ENCODE peak calls at places on chromosomes 2 and 18, in eight cellular contexts. O is fibroblast of lung, V is left ventricle myocardium inferior, T is astrocyte of the spinal cord, B is foreskin fibroblast, N is GM12865, K is hepatocyte, S is Peyer's patch. H is an unnamed sample.

GRCh38 chr2:17918789-17919188 is 40.3 kb downstream of the KCNS3 start:
- DNase-seq in O (no peak), V (no peak), T (peak; percentile 24), B (no peak), N (no peak), K (peak; percentile 53), S (no peak), H (no peak)

GRCh38 chr2:190717764-190718651 is 69.1 kb downstream of the NAB1 start:
- DNase-seq in O (no peak), V (no peak), T (no peak), B (no peak), N (no peak), K (no peak), S (no peak), H (no peak)

GRCh38 chr2:212005077-212005671 is 533.4 kb downstream of the ERBB4 start:
- DNase-seq in O (peak; percentile 30), V (peak; percentile 20), T (peak; percentile 28), B (peak; percentile 10), N (peak; percentile 35), K (peak; percentile 64), S (no peak), H (peak; percentile 26)

GRCh38 chr2:234003972-234004617 is 46.4 kb upstream of the SPP2 start:
- DNase-seq in O (peak; percentile 96), V (no peak), T (peak; percentile 97), B (peak; percentile 93), N (no peak), K (no peak), S (no peak), H (peak; percentile 98)

GRCh38 chr2:230805353-230806017 is 59.3 kb upstream of the ITM2C start:
- DNase-seq in O (no peak), V (no peak), T (no peak), B (no peak), N (no peak), K (no peak), S (no peak), H (no peak)

GRCh38 chr2:174925046-174925784 is 80.0 kb downstream of the CHN1 start:
- DNase-seq in O (no peak), V (no peak), T (no peak), B (no peak), N (no peak), K (no peak), S (no peak), H (no peak)

GRCh38 chr2:136247204-136247990 is 129.4 kb upstream of the CXCR4 start:
- DNase-seq in O (no peak), V (no peak), T (peak; percentile 19), B (no peak), N (no peak), K (no peak), S (no peak), H (peak; percentile 67)

GRCh38 chr2:15302154-15302553 is 259.0 kb downstream of the NBAS start:
- DNase-seq in O (peak; percentile 28), V (no peak), T (peak; percentile 17), B (peak; percentile 32), N (no peak), K (no peak), S (no peak), H (no peak)

GRCh38 chr18:76588591-76589303 is 93.7 kb upstream of the ZNF516 start:
- DNase-seq in O (no peak), V (no peak), T (no peak), B (no peak), N (no peak), K (no peak), S (no peak), H (no peak)

GRCh38 chr2:83069724-83070123 is 1389.4 kb downstream of the SUCLG1 start:
- DNase-seq in O (peak; percentile 54), V (no peak), T (peak; percentile 64), B (no peak), N (no peak), K (peak; percentile 13), S (no peak), H (no peak)

GRCh38 chr2:20447437-20448245 is 767 bp downstream of the RHOB start:
- DNase-seq in O (peak; percentile 49), V (peak; percentile 58), T (peak; percentile 54), B (no peak), N (peak; percentile 50), K (peak; percentile 60), S (peak; percentile 78), H (peak; percentile 42)

DNA sequence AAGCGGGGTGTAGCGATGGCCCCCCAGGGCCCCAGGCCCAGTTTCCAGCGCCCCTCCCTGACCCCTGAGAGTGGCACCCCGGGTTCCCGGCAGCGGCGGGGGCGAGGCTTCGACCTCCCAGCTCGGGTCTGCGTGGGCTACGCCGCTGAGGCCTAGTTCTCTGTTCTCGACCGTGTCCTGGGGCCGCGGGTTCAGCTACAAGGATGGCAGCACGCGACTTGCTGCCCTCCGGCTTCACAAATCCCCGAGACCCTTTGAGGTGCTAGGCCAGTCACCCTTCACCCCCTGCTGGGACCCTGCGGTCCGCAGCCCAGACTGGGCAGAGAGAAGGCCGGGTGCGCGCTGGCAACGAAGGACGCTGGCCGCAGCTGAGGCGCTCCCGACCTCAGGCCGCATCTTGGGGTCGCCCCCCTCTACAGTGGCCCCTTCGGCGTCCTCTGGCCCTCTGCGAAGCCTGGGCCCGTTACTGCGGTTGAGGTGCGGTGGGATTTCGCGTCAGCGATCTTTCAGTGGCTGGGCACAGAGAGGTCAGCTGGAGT is 1.2 kb downstream of the OTX1 start:
- DNase-seq in O (no peak), V (no peak), T (no peak), B (no peak), N (no peak), K (no peak), S (no peak), H (no peak)
- H3K4me3 ChIP-seq in O (no peak overlapping the region), V (no peak overlapping the region), T (no peak overlapping the region), B (no peak overlapping the region), N (no peak overlapping the region), K (no peak overlapping the region), S (no peak overlapping the region), H (no peak overlapping the region)

GRCh38 chr2:219057709-219058540 is 2.8 kb downstream of the IHH start:
- DNase-seq in O (peak; percentile 63), V (peak; percentile 73), T (peak; percentile 57), B (peak; percentile 65), N (peak; percentile 80), K (peak; percentile 88), S (peak; percentile 90), H (peak; percentile 60)
- H3K4me3 ChIP-seq in O (no peak overlapping the region), V (peak overlapping the region; percentile 44), T (no peak overlapping the region), B (peak overlapping the region; percentile 18), N (no peak overlapping the region), K (peak overlapping the region; percentile 72), S (peak overlapping the region; percentile 69), H (no peak overlapping the region)

DNA sequence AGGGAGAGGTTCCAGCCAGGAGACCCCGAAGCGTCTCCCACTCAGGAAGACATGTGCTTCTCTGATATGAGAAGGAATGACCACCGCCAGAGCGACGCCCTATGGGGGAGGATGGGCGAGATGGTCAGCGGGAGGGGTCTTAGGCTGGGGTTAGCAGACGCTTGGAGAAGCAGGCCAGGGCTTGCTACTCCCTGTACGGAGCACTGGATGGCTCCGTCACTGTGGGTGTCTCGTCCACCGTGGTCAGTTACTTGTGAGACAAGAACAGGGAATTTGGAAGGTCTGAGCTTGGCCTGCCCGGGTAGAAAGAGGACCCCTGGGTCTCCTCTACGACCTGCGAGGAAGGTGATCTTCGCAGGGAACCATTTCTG is 39.8 kb downstream of the TMEM18 start:
- DNase-seq in O (no peak), V (no peak), T (no peak), B (no peak), N (no peak), K (no peak), S (no peak), H (no peak)
- H3K4me3 ChIP-seq in O (no peak overlapping the region), V (no peak overlapping the region), T (no peak overlapping the region), B (no peak overlapping the region), N (no peak overlapping the region), K (no peak overlapping the region), S (no peak overlapping the region), H (no peak overlapping the region)

GRCh38 chr18:11511434-11512095 is 97.8 kb upstream of the SLC35G4 start:
- DNase-seq in O (no peak), V (no peak), T (no peak), B (no peak), N (peak; percentile 75), K (no peak), S (no peak), H (no peak)
- H3K4me3 ChIP-seq in O (no peak overlapping the region), V (no peak overlapping the region), T (no peak overlapping the region), B (no peak overlapping the region), N (peak overlapping the region; percentile 21), K (no peak overlapping the region), S (no peak overlapping the region), H (no peak overlapping the region)

GRCh38 chr2:72148391-72148974 is 821 bp upstream of the CYP26B1 start:
- DNase-seq in O (no peak), V (peak; percentile 14), T (no peak), B (no peak), N (no peak), K (peak; percentile 38), S (peak; percentile 46), H (no peak)

GRCh38 chr2:72148975-72149555 is 1.4 kb upstream of the CYP26B1 start:
- DNase-seq in O (peak; percentile 24), V (peak; percentile 43), T (no peak), B (no peak), N (no peak), K (peak; percentile 75), S (peak; percentile 60), H (peak; percentile 83)

GRCh38 chr2:72150961-72151356 is 3.3 kb upstream of the CYP26B1 start:
- DNase-seq in O (no peak), V (peak; percentile 5), T (no peak), B (no peak), N (no peak), K (no peak), S (peak; percentile 25), H (no peak)

GRCh38 chr2:72149556-72150156 is 2.0 kb upstream of the CYP26B1 start:
- DNase-seq in O (no peak), V (peak; percentile 18), T (no peak), B (no peak), N (no peak), K (no peak), S (peak; percentile 56), H (no peak)

GRCh38 chr2:72150157-72150960 is 2.7 kb upstream of the CYP26B1 start:
- DNase-seq in O (peak; percentile 71), V (peak; percentile 57), T (peak; percentile 68), B (peak; percentile 56), N (peak; percentile 65), K (peak; percentile 91), S (peak; percentile 74), H (peak; percentile 78)
- H3K4me3 ChIP-seq in O (no peak overlapping the region), V (peak overlapping the region; percentile 70), T (no peak overlapping the region), B (peak overlapping the region; percentile 15), N (no peak overlapping the region), K (peak overlapping the region; percentile 49), S (peak overlapping the region; percentile 53), H (peak overlapping the region; percentile 0)

DNA sequence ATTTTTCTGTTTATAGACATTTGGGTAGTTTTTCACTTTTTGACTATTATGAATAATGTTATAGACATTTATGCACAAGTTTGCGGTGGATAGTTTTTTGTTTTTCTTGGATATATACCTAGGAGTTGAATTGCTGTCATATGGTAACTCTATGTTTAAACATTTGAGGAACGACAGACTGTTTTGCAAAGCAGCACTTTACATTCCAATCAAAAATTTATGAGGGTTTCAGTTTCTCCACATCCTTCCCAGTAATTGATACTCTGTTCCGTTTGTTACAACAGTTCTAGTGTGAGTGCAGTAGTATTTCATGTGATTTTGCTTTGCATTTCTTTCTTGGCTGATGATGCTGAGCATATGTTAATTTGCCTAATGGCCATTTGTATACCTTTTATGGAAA is 617.4 kb upstream of the LRATD1 start:
- DNase-seq in O (peak; percentile 20), V (no peak), T (no peak), B (no peak), N (no peak), K (no peak), S (no peak), H (no peak)
- H3K4me3 ChIP-seq in O (no peak overlapping the region), V (no peak overlapping the region), T (no peak overlapping the region), B (no peak overlapping the region), N (no peak overlapping the region), K (no peak overlapping the region), S (no peak overlapping the region), H (no peak overlapping the region)